ENCODE peak calls at places on chromosomes 11 and 22, in five cellular contexts. E is brain microvascular endothelial cell, O is colonic mucosa, K is cardiac muscle cell, M is osteocyte. D is an unnamed sample.

GRCh38 chr11:72303179-72303578 is 59.2 kb upstream of the PHOX2A start:
- DNase-seq in E (no peak), O (no peak), K (no peak), M (no peak), D (no peak)

GRCh38 chr11:31325162-31325561 is 44.4 kb downstream of the DCDC1 start:
- DNase-seq in E (peak; percentile 64), O (no peak), K (peak; percentile 71), M (no peak), D (no peak)

GRCh38 chr11:68349461-68350249 is 37.3 kb downstream of the LRP5 start:
- DNase-seq in E (no peak), O (no peak), K (no peak), M (no peak), D (no peak)

GRCh38 chr11:102630598-102631448 is 5.7 kb upstream of the MMP20 start:
- DNase-seq in E (no peak), O (no peak), K (no peak), M (no peak), D (no peak)

GRCh38 chr11:13745165-13745564 is 76.7 kb downstream of the FAR1 start:
- DNase-seq in E (no peak), O (no peak), K (no peak), M (no peak), D (no peak)

GRCh38 chr11:13850256-13851010 is 112.1 kb upstream of the SPON1 start:
- DNase-seq in E (no peak), O (no peak), K (no peak), M (no peak), D (no peak)

GRCh38 chr11:27239305-27239942 is 123.6 kb downstream of the CCDC34 start:
- DNase-seq in E (no peak), O (no peak), K (no peak), M (no peak), D (no peak)

GRCh38 chr11:120525285-120526085 is 13.9 kb downstream of the GRIK4 start:
- DNase-seq in E (no peak), O (peak; percentile 56), K (no peak), M (no peak), D (no peak)

GRCh38 chr11:123580557-123581275 is 73.7 kb downstream of the SCN3B start:
- DNase-seq in E (peak; percentile 31), O (peak; percentile 75), K (peak; percentile 53), M (no peak), D (peak; percentile 68)

GRCh38 chr22:42990131-42990838 is 24.7 kb downstream of the PACSIN2 start:
- DNase-seq in E (peak; percentile 79), O (no peak), K (peak; percentile 89), M (no peak), D (no peak)
- TF ChIP-seq CTCF in E (peak; percentile 72), O (no peak), K (peak; percentile 54), M (peak; percentile 58), D (no peak)

GRCh38 chr22:31100762-31101525 is 6.4 kb downstream of the SELENOM start:
- DNase-seq in E (no peak), O (no peak), K (no peak), M (no peak), D (no peak)

GRCh38 chr22:31099386-31099785 is 8.0 kb downstream of the SELENOM start:
- DNase-seq in E (no peak), O (peak; percentile 14), K (no peak), M (no peak), D (no peak)

GRCh38 chr22:31098633-31099110 is 8.7 kb downstream of the SELENOM start:
- DNase-seq in E (no peak), O (peak; percentile 66), K (no peak), M (no peak), D (no peak)

GRCh38 chr22:31097941-31098632 is 9.3 kb downstream of the SELENOM start:
- DNase-seq in E (no peak), O (no peak), K (no peak), M (no peak), D (no peak)

GRCh38 chr22:31099841-31100761 is 7.3 kb downstream of the SELENOM start:
- DNase-seq in E (no peak), O (no peak), K (no peak), M (no peak), D (no peak)
- TF ChIP-seq CTCF in E (no peak), O (no peak), K (no peak), M (no peak), D (no peak)

DNA sequence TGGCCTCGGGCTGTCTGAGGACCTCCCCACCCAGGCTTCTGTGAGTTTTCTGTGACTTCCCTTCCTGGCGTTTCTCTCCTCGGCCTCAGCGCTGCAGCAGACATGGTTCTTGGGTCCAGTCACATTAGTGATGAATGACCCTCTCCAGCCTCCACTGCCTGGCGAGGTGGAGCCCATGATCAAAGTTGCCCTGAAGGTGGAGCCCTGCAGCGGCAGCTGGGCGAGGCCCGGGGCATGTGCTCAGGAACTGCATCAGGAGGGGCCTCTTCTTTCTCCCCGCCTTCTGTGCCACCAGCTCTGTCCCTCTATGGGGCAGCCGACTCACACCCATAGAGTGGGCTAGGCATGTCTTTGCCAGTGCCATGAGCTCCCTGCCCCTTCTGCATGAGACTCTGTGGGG is 1079.7 kb downstream of the TBC1D22A start:
- DNase-seq in E (no peak), O (no peak), K (no peak), M (no peak), D (no peak)
- TF ChIP-seq CTCF in E (no peak), O (no peak), K (no peak), M (no peak), D (no peak)

DNA sequence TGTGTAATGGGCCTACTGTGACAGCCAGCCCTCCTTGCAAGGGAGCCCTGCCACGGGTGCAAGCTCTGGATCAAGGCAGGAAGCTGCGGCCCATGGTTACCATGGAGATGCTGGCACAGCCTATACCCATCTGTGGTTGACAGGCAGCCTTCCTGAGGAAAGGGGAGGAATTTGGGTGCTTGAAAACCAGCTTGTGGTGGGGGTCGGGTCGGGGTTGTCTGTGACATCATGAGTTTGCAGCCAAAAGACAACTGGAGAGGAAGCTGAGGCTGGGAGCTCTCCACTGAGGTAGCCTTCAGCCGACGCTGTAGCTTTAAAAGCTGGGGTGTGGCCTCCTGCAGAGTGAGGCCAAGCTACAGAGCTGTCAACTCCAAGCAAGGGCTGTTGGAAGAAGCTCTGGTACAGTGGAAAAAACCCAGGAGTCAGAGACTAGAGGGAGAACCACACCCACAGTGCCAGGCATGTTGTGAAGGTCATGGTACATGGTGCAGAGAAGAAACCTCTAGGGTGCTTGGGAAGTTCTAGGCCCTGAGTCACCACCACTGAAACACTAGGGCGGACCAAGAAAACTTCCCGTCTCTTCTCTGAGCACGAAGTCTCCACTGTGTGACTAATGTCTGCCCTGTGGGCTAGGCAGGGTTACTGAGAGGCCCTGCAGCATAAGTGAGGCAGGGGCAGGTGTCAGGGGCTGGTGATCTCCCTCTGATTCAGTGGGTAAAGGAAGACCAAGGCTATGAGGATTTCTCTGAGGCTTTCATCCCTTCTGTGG is 10.8 kb upstream of the LDHA start:
- DNase-seq in E (peak; percentile 98), O (peak; percentile 90), K (peak; percentile 89), M (peak; percentile 95), D (no peak)
- TF ChIP-seq CTCF in E (no peak), O (no peak), K (no peak), M (no peak), D (no peak)

D was measured in mesothelial cell of epicardium.